ENCODE peak calls at places on chromosome 1, in four cellular contexts. K is HEK293T, P is K562, X is HepG2. M is an unnamed sample.
A peak's percentile ranks its signal among the peaks of the same experiment; 100 is the strongest.

GRCh38 chr1:202811296-202812175 is 782 bp downstream of the PCAT6 start:
- DNase-seq in P (peak; percentile 45), K (no peak), X (peak; percentile 29), M (peak; percentile 40)

GRCh38 chr1:2174348-2175054 is 20.1 kb downstream of the FAAP20 start:
- DNase-seq in K (peak; percentile 90), X (peak; percentile 23), P (peak; percentile 83), M (peak; percentile 84)

GRCh38 chr1:109863699-109864062 is 47.0 kb upstream of the CSF1 start:
- DNase-seq in X (no peak), P (no peak), K (no peak), M (no peak)

GRCh38 chr1:203937678-203938330 is 76.4 kb downstream of the SNRPE start:
- DNase-seq in X (no peak), P (no peak), K (no peak), M (no peak)

GRCh38 chr1:8348056-8348776 is 30.3 kb downstream of the SLC45A1 start:
- DNase-seq in X (no peak), P (no peak), K (no peak), M (no peak)

GRCh38 chr1:117695796-117696505 is 90.1 kb downstream of the TENT5C start:
- DNase-seq in X (no peak), P (peak; percentile 49), K (no peak), M (no peak)

GRCh38 chr1:38701088-38701487 is 158.5 kb downstream of the RRAGC start:
- DNase-seq in K (no peak), X (no peak), P (no peak), M (no peak)

GRCh38 chr1:231106347-231106746 is 55.5 kb upstream of the TRIM67 start:
- DNase-seq in X (no peak), K (peak; percentile 41), P (no peak), M (no peak)

GRCh38 chr1:76239470-76239918 is 164.9 kb downstream of the ST6GALNAC3 start:
- DNase-seq in X (no peak), K (no peak), P (no peak), M (no peak)

GRCh38 chr1:99669821-99670220 is 23.9 kb downstream of the PALMD start:
- DNase-seq in K (no peak), P (no peak), X (no peak), M (no peak)

GRCh38 chr1:62333431-62333830 is 14.2 kb upstream of the KANK4 start:
- DNase-seq in X (no peak), P (no peak), K (no peak), M (no peak)

GRCh38 chr1:204589409-204590038 is 73.3 kb downstream of the MDM4 start:
- DNase-seq in X (no peak), K (no peak), P (no peak), M (no peak)

GRCh38 chr1:37958690-37959089 is 11.8 kb upstream of the INPP5B start:
- DNase-seq in K (no peak), P (no peak), X (no peak), M (no peak)

GRCh38 chr1:117389284-117389683 is 22.0 kb downstream of the MAN1A2 start:
- DNase-seq in X (no peak), K (no peak), P (no peak), M (no peak)

GRCh38 chr1:10575616-10576015 is 100.9 kb downstream of the PEX14 start:
- DNase-seq in P (no peak), K (no peak), X (no peak), M (no peak)

GRCh38 chr1:156080598-156081173 is 1.6 kb downstream of the MEX3A start:
- DNase-seq in K (no peak), P (no peak), X (no peak), M (no peak)

GRCh38 chr1:228265167-228265566 is 57.3 kb downstream of the OBSCN start:
- DNase-seq in P (peak; percentile 67), K (no peak), X (no peak), M (no peak)

GRCh38 chr1:9234223-9235122 is at the start of gene H6PD:
- DNase-seq in P (peak; percentile 99), X (peak; percentile 76), K (peak; percentile 97), M (peak; percentile 76)

GRCh38 chr1:64019818-64020217 is 183.6 kb upstream of the UBE2U start:
- DNase-seq in K (no peak), X (no peak), P (no peak), M (no peak)

GRCh38 chr1:209667103-209667502 is 8.1 kb upstream of the G0S2 start:
- DNase-seq in X (no peak), K (no peak), P (no peak), M (no peak)

GRCh38 chr1:28172690-28173150 is 3.8 kb downstream of the PTAFR start:
- DNase-seq in X (peak; percentile 41), K (peak; percentile 43), P (peak; percentile 64), M (no peak)

GRCh38 chr1:228180271-228180987 is 14.8 kb downstream of the IBA57 start:
- DNase-seq in X (peak; percentile 25), K (no peak), P (no peak), M (no peak)

DNA sequence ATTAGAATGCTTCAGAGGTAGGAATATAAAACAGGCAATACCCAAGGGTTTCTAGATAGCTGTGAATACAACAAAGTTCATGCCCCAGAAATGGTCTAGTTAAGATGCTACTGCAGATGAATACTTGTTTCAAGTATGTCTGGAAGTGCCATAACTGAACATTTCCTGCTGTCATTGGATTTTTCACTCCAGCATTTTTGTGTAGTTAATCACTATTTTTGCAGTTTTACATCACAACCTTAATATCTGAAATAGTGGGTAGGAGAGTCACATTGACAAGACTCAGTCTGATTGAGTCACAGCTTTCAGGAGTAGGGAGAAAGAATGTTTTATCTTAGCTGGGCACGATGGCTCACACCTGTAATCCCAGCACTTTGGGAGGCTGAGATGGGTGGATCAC is 126.4 kb upstream of the C1orf21 start:
- DNase-seq in P (no peak), K (no peak), X (no peak), M (no peak)
- TF ChIP-seq ELF4 in P (no peak), K (no peak), X (no peak), M (no peak)

DNA sequence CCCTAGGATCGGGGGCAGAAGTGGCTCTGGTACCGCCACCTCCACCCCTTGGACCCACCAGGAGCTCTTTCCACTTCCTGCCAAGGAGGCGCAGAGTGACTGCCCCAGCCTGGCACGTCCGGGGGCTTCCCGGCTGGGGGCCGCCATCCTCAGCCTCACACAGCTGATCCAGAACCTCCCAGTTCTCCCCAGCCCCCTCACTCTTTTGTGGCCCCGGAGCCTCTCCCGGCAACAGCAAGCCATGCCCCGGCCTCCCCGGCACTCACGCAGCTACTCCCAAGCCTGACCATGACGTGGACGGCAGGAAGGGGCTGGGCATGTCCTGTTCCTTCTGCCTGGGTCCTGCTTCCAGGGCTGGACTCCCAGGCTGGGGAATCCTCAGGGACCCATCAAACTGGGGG is 17.1 kb downstream of the TP73 start:
- DNase-seq in P (no peak), K (no peak), X (no peak), M (peak; percentile 9)
- TF ChIP-seq ELF4 in P (no peak), K (no peak), X (no peak), M (no peak)

GRCh38 chr1:29670752-29671151 is 434.4 kb downstream of the PTPRU start:
- DNase-seq in P (no peak), X (no peak), K (no peak), M (no peak)
- TF ChIP-seq ELF4 in P (no peak), X (no peak), K (no peak), M (no peak)

DNA sequence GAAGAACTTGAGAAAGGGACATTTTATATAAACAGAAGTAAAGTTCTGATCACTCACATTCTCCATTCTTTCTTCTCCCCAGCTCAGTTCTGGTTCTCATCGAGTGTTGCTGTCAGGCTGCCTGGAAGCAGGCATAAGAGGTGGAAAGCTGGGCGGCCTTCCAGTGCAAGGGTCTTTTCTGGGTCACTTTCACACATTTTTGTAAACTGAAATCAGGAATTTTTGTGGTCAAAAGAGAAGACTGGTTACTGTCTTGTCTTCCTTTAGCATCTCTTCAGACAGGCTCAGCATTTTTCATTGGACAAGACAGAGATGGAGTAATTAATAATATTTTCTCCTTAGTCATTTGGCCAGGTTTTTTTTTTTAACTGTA is 93.7 kb downstream of the CTH start:
- DNase-seq in X (no peak), K (no peak), P (no peak), M (no peak)
- TF ChIP-seq ELF4 in X (no peak), K (no peak), P (no peak), M (no peak)

DNA sequence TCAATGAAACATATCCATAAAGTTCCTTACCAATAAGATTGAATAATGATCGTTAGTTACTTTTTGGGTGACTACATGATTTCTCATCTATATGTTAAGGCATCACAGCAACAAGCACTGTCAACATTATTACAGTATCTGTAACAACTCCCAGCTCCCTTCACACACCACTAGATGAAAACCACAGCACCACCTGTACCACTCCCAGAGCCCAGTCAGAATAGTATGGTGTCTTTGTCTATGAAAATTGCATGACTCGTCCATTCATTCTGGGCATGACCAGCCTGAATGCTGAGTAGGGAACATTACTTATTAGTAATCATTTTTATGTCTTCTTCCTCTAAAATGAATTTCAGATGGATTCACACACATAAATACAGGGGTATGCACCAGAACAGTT is 7.1 kb downstream of the OLFML2B start:
- DNase-seq in P (no peak), K (no peak), X (no peak), M (no peak)
- TF ChIP-seq ELF4 in P (no peak), K (no peak), X (no peak), M (no peak)

GRCh38 chr1:48223372-48224081 is 1.0 kb downstream of the SLC5A9 start:
- DNase-seq in P (no peak), X (peak; percentile 52), K (no peak), M (no peak)

GRCh38 chr1:48229309-48229708 is 6.8 kb downstream of the SLC5A9 start:
- DNase-seq in P (no peak), K (no peak), X (no peak), M (no peak)

GRCh38 chr1:48225579-48225978 is 3.1 kb downstream of the SLC5A9 start:
- DNase-seq in K (no peak), P (no peak), X (no peak), M (no peak)

GRCh38 chr1:48228156-48228555 is 5.6 kb downstream of the SLC5A9 start:
- DNase-seq in P (no peak), K (peak; percentile 38), X (peak; percentile 17), M (peak; percentile 72)

GRCh38 chr1:48227165-48228013 is 4.9 kb downstream of the SLC5A9 start:
- DNase-seq in P (no peak), K (no peak), X (no peak), M (no peak)
- TF ChIP-seq ELF4 in P (no peak), K (no peak), X (no peak), M (no peak)